ENCODE peak calls at places on chromosomes 7 and 10, in seven cellular contexts. F, A, W, N, U, P and Q are unnamed samples.
A peak's percentile ranks its signal among the peaks of the same experiment; 100 is the strongest.

GRCh38 chr10:19977097-19977521 is 160.9 kb downstream of the PLXDC2 start:
- DNase-seq in F (peak; percentile 46), A (no peak), W (peak; percentile 63), N (peak; percentile 80), U (no peak), P (peak; percentile 93), Q (no peak)

GRCh38 chr7:135291809-135292253 is 58.2 kb downstream of the STRA8 start:
- DNase-seq in F (peak; percentile 86), A (no peak), W (no peak), N (no peak), U (no peak), P (peak; percentile 97), Q (peak; percentile 8)

GRCh38 chr7:105298439-105298894 is 90.3 kb downstream of the SRPK2 start:
- DNase-seq in F (no peak), A (no peak), W (no peak), N (no peak), U (no peak), P (no peak), Q (peak; percentile 47)

GRCh38 chr7:95478139-95479037 is 7.4 kb upstream of the ASB4 start:
- DNase-seq in F (peak; percentile 30), A (no peak), W (peak; percentile 56), N (no peak), U (no peak), P (peak; percentile 28), Q (peak; percentile 41)

GRCh38 chr7:89623018-89623672 is 531.1 kb upstream of the STEAP1 start:
- DNase-seq in F (peak; percentile 3), A (peak; percentile 14), W (peak; percentile 68), N (no peak), U (no peak), P (peak; percentile 64), Q (peak; percentile 36)

GRCh38 chr10:26355241-26355640 is 82.9 kb upstream of the APBB1IP start:
- DNase-seq in F (no peak), A (no peak), W (no peak), N (no peak), U (no peak), P (peak; percentile 97), Q (no peak)

GRCh38 chr7:151246161-151247015 is 2.1 kb downstream of the SMARCD3 start:
- DNase-seq in F (no peak), A (no peak), W (no peak), N (peak; percentile 11), U (no peak), P (no peak), Q (no peak)

GRCh38 chr10:681670-682318 is 7.7 kb downstream of the DIP2C start:
- DNase-seq in F (peak; percentile 83), A (no peak), W (no peak), N (peak; percentile 88), U (no peak), P (peak; percentile 57), Q (no peak)

GRCh38 chr7:83162402-83163256 is at the start of gene PCLO:
- DNase-seq in F (peak; percentile 3), A (peak; percentile 91), W (peak; percentile 96), N (peak; percentile 60), U (peak; percentile 78), P (peak; percentile 74), Q (peak; percentile 96)

GRCh38 chr7:4706384-4707032 is 24.4 kb downstream of the FOXK1 start:
- DNase-seq in F (peak; percentile 64), A (no peak), W (peak; percentile 70), N (peak; percentile 85), U (no peak), P (peak; percentile 9), Q (peak; percentile 58)

GRCh38 chr7:5596046-5596895 is 172.6 kb upstream of the TNRC18 start:
- DNase-seq in F (peak; percentile 95), A (no peak), W (peak; percentile 88), N (peak; percentile 94), U (no peak), P (peak; percentile 74), Q (peak; percentile 76)

GRCh38 chr7:94396044-94396443 is 1.3 kb downstream of the COL1A2 start:
- DNase-seq in F (peak; percentile 74), A (no peak), W (peak; percentile 18), N (peak; percentile 64), U (no peak), P (no peak), Q (no peak)

GRCh38 chr10:124286621-124287020 is 132.1 kb downstream of the OAT start:
- DNase-seq in F (no peak), A (no peak), W (no peak), N (no peak), U (no peak), P (no peak), Q (no peak)

GRCh38 chr10:65571011-65571570 is 1354.7 kb upstream of the LRRTM3 start:
- DNase-seq in F (no peak), A (no peak), W (peak; percentile 71), N (peak; percentile 9), U (no peak), P (no peak), Q (peak; percentile 34)

GRCh38 chr7:45662540-45663166 is 88.5 kb downstream of the ADCY1 start:
- DNase-seq in F (no peak), A (no peak), W (no peak), N (no peak), U (no peak), P (no peak), Q (peak; percentile 24)

GRCh38 chr10:103480521-103480920 is 1.5 kb upstream of the CALHM3 start:
- DNase-seq in F (peak; percentile 40), A (no peak), W (no peak), N (no peak), U (no peak), P (no peak), Q (no peak)

DNA sequence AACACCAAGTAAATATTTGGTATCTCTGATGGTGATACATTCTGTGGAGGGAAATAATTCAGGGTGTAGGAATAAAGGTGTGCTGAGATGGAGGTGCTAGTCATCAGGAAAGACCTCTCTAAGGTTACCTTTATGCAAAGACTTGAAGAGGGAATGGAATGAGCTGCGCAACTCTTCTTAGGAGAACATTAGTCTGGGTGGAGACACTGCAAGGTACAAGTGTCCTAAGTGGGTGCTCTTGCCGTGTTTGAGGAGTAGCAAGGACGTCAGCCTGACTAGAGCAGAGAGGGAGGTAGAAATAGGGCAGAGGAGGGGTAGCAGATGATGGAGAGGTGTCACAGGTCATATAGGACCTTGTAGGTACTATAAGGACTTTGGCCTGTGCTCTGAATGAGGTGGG is 148.1 kb downstream of the AUTS2 start:
- DNase-seq in F (no peak), A (no peak), W (no peak), N (no peak), U (no peak), P (no peak), Q (no peak)
- H3K18ac ChIP-seq in F (no peak overlapping the region), A (no peak overlapping the region), W (no peak overlapping the region), N (no peak overlapping the region), U (no peak overlapping the region), P (no peak overlapping the region), Q (no peak overlapping the region)

GRCh38 chr7:102046373-102047117 is 229.1 kb downstream of the CUX1 start:
- DNase-seq in F (peak; percentile 25), A (no peak), W (no peak), N (no peak), U (no peak), P (no peak), Q (no peak)
- H3K18ac ChIP-seq in F (no peak overlapping the region), A (no peak overlapping the region), W (no peak overlapping the region), N (no peak overlapping the region), U (no peak overlapping the region), P (no peak overlapping the region), Q (no peak overlapping the region)

GRCh38 chr7:43296306-43296705 is 183.9 kb downstream of the HECW1 start:
- DNase-seq in F (peak; percentile 53), A (no peak), W (peak; percentile 65), N (peak; percentile 81), U (no peak), P (peak; percentile 71), Q (no peak)
- H3K18ac ChIP-seq in F (no peak overlapping the region), A (no peak overlapping the region), W (no peak overlapping the region), N (no peak overlapping the region), U (no peak overlapping the region), P (no peak overlapping the region), Q (no peak overlapping the region)

GRCh38 chr10:77109470-77109994 is 528.1 kb downstream of the KCNMA1 start:
- DNase-seq in F (no peak), A (no peak), W (no peak), N (no peak), U (no peak), P (no peak), Q (no peak)
- H3K18ac ChIP-seq in F (no peak overlapping the region), A (no peak overlapping the region), W (no peak overlapping the region), N (no peak overlapping the region), U (no peak overlapping the region), P (no peak overlapping the region), Q (no peak overlapping the region)

DNA sequence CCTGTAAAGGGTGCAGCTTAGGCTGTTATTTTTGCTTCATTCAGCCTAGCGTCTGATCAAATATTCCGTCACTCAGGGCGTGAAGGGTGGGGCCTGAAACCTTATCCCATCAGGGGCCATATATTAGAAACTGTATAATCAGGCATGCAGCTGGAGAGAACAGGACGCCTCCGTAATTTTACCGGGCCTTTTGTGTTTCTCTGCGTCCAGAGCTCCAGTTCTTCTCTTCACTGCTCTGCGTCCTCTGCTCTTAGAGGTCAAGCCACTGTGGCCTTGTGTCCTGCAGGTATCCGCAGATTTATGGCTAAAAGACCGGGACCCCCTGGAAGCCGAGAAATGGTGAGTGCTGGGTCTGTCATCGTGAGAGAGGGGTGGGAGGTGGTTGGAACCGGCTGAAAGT is at the start of gene ZNF735:
- DNase-seq in F (no peak), A (no peak), W (no peak), N (no peak), U (no peak), P (no peak), Q (no peak)
- H3K18ac ChIP-seq in F (no peak within 1 kb of the TSS), A (no peak within 1 kb of the TSS), W (no peak within 1 kb of the TSS), N (no peak within 1 kb of the TSS), U (no peak within 1 kb of the TSS), P (no peak within 1 kb of the TSS), Q (no peak within 1 kb of the TSS)

GRCh38 chr10:29734640-29734979 is 99.8 kb upstream of the SVIL start:
- DNase-seq in F (no peak), A (no peak), W (no peak), N (peak; percentile 54), U (no peak), P (no peak), Q (no peak)
- H3K18ac ChIP-seq in F (peak overlapping the region; percentile 17), A (peak overlapping the region; percentile 99), W (peak overlapping the region; percentile 91), N (peak overlapping the region; percentile 99), U (no peak overlapping the region), P (peak overlapping the region; percentile 85), Q (no peak overlapping the region)

DNA sequence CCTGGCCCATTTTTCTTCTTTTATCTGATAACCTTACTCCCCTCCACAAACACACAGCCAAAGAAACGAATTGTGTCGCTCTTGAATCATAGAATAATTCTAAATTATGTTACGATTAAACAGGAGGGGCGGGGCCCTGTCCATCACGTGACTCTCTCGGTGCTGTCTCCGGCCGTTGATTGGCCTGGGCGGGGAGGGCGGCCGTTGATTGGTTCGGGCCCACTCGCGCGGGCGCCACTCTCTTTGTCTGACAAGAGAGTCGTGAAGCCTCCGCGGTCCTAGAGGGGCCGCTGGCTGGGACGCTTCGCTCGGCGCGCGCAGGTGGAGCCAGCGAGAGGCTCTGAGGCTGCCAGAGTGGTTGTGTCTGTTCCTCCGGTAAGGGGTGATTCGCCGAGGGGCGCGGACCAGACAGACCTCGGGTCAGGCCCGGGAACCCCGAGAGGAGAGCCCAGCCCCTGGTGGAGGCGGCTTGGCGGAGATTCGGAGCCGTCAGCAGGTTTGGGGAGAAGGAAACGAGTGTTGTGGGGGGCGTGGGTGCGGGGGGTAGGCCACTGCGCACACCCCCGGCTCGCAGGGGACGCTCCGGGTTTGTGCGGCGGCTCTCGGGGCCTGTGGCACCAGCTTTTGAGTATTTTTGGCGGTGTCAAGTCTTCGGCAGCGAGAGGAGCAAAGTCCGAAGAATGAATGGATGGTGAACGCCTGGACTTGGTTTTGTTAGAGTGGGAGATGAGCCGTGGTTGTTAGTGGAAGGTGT is at the start of gene ZNF789:
- DNase-seq in F (peak; percentile 94), A (peak; percentile 94), W (peak; percentile 98), N (peak; percentile 96), U (peak; percentile 84), P (peak; percentile 98), Q (peak; percentile 98)
- H3K18ac ChIP-seq in F (peak within 1 kb of the TSS; percentile 11), A (peak within 1 kb of the TSS; percentile 82), W (peak within 1 kb of the TSS; percentile 63), N (peak within 1 kb of the TSS; percentile 70), U (peak within 1 kb of the TSS; percentile 95), P (peak within 1 kb of the TSS; percentile 78), Q (peak within 1 kb of the TSS; percentile 5)